ENCODE peak calls at places on chromosomes 11 and 22, in seven cellular contexts. P is CD4-positive, alpha-beta memory T cell; J is endodermal cell; Y is uterus; M is ovary; Z is mammary epithelial cell; C is pancreas. X is an unnamed sample. For H3K27me3, the result is how much of the 10 kb centered on the place peaks cover.

GRCh38 chr22:36145881-36146280 is 14.7 kb downstream of the APOL3 start:
- DNase-seq in Y (no peak), Z (no peak), P (no peak), M (no peak), J (no peak), C (no peak), X (no peak)

GRCh38 chr11:44865866-44866272 is 84.8 kb downstream of the TP53I11 start:
- DNase-seq in Y (no peak), P (no peak), C (peak), J (no peak), Z (no peak), M (no peak), X (no peak)

GRCh38 chr22:38766076-38766777 is 10.4 kb upstream of the SUN2 start:
- DNase-seq in Y (peak), P (peak), C (no peak), J (peak), M (peak), Z (peak), X (peak)

GRCh38 chr11:1553808-1554594 is 18.1 kb downstream of the DUSP8 start:
- DNase-seq in M (no peak), Z (no peak), Y (no peak), C (peak), J (peak), P (no peak), X (no peak)

GRCh38 chr11:36149538-36150242 is 139.5 kb downstream of the COMMD9 start:
- DNase-seq in Y (peak), C (peak), P (no peak), J (peak), M (peak), Z (peak), X (peak)

GRCh38 chr11:2759228-2760195 is 59.7 kb upstream of the KCNQ1OT1 start:
- DNase-seq in Y (no peak), Z (no peak), M (no peak), J (peak), C (peak), P (no peak), X (no peak)

GRCh38 chr22:43474161-43475101 is 62.6 kb downstream of the MPPED1 start:
- DNase-seq in M (no peak), Y (no peak), J (no peak), P (no peak), C (no peak), Z (no peak), X (no peak)

GRCh38 chr11:66327171-66328035 is 8.8 kb downstream of the RIN1 start:
- DNase-seq in P (no peak), Y (no peak), M (no peak), C (no peak), J (no peak), Z (peak), X (no peak)

GRCh38 chr11:58805065-58805464 is 39.4 kb downstream of the GLYATL2 start:
- DNase-seq in C (no peak), M (no peak), P (no peak), J (no peak), Z (peak), Y (no peak), X (no peak)

GRCh38 chr11:11444027-11444799 is 91.2 kb upstream of the CSNK2A3 start:
- DNase-seq in M (no peak), Z (peak), J (no peak), P (no peak), Y (no peak), C (no peak), X (no peak)

GRCh38 chr11:69918231-69918937 is 99.2 kb upstream of the FGF3 start:
- DNase-seq in Z (no peak), Y (peak), J (peak), M (no peak), C (peak), P (no peak), X (peak)

GRCh38 chr22:42343551-42344081 is 73.2 kb upstream of the TCF20 start:
- DNase-seq in Z (no peak), C (no peak), P (peak), M (no peak), J (no peak), Y (no peak), X (peak)

GRCh38 chr11:35344990-35345655 is 74.2 kb downstream of the SLC1A2 start:
- DNase-seq in Y (no peak), Z (no peak), M (no peak), P (no peak), J (no peak), C (no peak), X (no peak)

GRCh38 chr11:120343429-120343828 is 7.2 kb downstream of the ARHGEF12 start:
- DNase-seq in P (no peak), M (no peak), C (no peak), J (no peak), Y (no peak), Z (no peak), X (no peak)

GRCh38 chr11:117498791-117499190 is 171.1 kb downstream of the CEP164 start:
- DNase-seq in Y (no peak), M (no peak), Z (no peak), C (no peak), P (no peak), J (no peak), X (no peak)

GRCh38 chr11:78510025-78510596 is 64.6 kb downstream of the NARS2 start:
- DNase-seq in M (no peak), Z (no peak), Y (no peak), C (no peak), J (no peak), P (no peak), X (no peak)

GRCh38 chr11:79439893-79440450 is 858 bp downstream of the TENM4 start:
- DNase-seq in M (peak), P (no peak), Z (peak), Y (peak), C (peak), J (peak), X (peak)

DNA sequence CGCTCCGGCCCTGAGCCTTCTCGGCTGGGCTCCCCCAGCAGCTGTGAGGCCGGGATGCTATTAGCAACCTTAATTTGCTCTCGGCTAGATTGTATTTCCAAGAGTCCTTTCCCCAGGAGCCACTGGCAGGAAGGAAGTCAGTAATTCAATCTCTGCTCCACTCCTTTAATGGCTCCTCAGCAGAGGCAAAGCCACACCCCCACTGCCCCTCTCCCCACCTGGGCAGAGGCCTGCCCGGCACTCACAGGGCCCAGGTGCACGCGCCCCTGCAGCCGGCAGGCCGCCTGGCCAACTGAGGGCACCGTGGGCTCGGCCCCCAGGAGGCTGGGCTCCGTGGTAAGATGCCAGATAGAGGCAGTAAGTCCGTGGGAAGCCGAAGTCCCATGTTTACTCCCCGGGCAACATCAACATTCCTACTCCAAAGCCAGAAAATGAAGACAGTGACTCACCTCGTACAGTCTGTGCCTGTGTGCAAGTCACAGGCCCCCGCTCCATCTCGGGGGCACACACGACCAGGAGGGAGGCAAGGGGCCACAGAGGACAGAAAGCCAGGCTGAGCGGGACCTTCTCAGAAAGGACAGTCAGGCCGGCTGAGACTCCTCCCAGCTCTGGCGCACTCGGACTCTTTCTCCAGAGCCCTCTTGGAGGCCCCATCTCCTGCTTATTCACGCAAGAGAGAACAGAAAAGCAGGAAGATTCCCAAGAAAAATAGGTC is 5.1 kb downstream of the IGSF9B start:
- DNase-seq in P (no peak), C (no peak), M (no peak), Y (no peak), Z (no peak), J (peak), X (peak)
- H3K4me3 ChIP-seq in P (no peak), C (no peak), M (peak), Y (peak), Z (no peak), J (no peak), X (peak)

GRCh38 chr22:19770349-19771220 is 10.0 kb downstream of the TBX1 start:
- DNase-seq in J (no peak), M (no peak), Y (no peak), Z (no peak), C (peak), P (no peak), X (peak)
- H3K27me3 ChIP-seq in J (half or more), M (under half), Y (under half), Z (under half), C (under half), P (under half), X (half or more)

GRCh38 chr11:122093731-122094130 is 22.3 kb downstream of the BLID start:
- DNase-seq in Y (no peak), P (no peak), Z (peak), J (no peak), C (no peak), M (peak), X (no peak)
- H3K4me3 ChIP-seq in Y (no peak), P (no peak), Z (no peak), J (no peak), C (no peak), M (no peak), X (no peak)

DNA sequence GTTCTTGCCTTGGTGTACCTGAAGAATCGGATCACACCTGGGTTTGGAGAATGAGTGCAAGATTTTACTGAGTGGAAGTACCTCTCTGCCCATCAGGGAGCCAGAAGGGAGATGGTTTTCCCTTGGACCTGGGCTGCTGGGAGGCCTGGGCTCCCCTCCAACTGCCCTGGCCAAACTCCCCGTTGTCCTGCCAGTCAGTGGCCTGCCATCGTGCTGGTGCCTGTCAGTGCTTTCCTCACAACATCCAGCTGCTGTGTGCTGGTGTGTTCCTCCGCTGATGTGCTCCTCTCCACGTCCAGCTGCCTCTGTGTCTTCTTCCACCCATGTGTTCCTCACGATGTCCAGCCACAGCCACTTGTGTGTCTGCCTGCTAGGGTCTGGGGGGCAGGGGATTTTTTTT is 87.9 kb upstream of the CLPB start:
- DNase-seq in C (no peak), M (no peak), J (no peak), P (no peak), Y (no peak), Z (no peak), X (no peak)
- H3K27me3 ChIP-seq in C (under half), M (under half), J (half or more), P (under half), Y (under half), Z (under half), X (under half)

DNA sequence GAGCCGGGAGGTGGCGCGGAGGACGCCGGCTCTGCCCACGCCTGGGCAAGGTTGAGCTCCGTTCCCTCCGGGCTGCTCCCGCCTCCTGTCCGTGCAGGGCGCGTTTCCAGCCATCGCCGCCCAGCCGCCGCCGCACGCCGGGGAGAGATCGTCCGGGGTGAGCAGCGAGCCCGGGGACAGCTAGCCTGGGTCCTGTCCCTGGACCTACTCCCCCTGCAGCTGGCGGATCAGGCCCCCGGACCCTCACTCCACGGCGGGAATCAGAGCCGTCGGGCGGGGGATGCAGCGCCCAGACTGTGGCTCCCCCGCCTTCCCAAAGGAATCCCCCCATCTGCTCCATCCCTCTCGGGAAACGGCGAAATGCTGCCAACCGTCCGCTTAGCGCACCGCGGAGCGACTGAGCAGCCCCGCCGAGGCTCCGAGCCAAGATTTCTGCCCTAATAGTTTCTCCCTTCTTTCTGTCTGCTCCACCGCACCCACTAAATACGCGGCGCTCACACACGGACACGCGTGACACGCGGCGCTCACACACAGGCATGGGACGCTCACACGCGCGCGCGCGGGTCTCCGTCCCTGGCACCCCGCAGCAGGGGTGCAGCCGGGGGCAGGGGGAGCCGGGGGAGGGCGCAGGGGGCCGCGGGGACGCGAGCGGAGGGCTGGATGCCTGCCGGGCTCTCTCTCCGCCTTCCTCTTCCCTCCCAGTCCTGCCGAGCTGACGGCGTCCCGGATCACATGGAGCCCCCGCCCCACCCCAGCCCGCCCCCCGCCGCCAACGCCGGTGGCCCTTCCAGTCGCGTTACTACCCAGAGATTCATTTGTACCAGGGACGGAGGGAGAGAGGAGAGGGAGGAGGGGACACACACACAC is at the start of gene KCNJ5:
- DNase-seq in C (peak), Z (peak), Y (peak), J (peak), M (peak), P (peak), X (peak)
- H3K4me3 ChIP-seq in C (peak), Z (peak), Y (peak), J (peak), M (peak), P (no peak), X (peak)

GRCh38 chr11:64715756-64716470 is 7.1 kb downstream of the NRXN2 start:
- DNase-seq in Y (no peak), J (no peak), Z (no peak), P (no peak), M (no peak), C (no peak), X (no peak)

GRCh38 chr11:64718084-64718779 is 4.8 kb downstream of the NRXN2 start:
- DNase-seq in Z (no peak), J (no peak), C (no peak), M (no peak), Y (no peak), P (no peak), X (no peak)

GRCh38 chr11:64714664-64715063 is 8.3 kb downstream of the NRXN2 start:
- DNase-seq in Y (no peak), Z (no peak), C (no peak), M (no peak), J (no peak), P (no peak), X (no peak)

GRCh38 chr11:64717268-64717578 is 5.8 kb downstream of the NRXN2 start:
- DNase-seq in Z (no peak), C (no peak), M (no peak), J (peak), Y (no peak), P (no peak), X (no peak)

DNA sequence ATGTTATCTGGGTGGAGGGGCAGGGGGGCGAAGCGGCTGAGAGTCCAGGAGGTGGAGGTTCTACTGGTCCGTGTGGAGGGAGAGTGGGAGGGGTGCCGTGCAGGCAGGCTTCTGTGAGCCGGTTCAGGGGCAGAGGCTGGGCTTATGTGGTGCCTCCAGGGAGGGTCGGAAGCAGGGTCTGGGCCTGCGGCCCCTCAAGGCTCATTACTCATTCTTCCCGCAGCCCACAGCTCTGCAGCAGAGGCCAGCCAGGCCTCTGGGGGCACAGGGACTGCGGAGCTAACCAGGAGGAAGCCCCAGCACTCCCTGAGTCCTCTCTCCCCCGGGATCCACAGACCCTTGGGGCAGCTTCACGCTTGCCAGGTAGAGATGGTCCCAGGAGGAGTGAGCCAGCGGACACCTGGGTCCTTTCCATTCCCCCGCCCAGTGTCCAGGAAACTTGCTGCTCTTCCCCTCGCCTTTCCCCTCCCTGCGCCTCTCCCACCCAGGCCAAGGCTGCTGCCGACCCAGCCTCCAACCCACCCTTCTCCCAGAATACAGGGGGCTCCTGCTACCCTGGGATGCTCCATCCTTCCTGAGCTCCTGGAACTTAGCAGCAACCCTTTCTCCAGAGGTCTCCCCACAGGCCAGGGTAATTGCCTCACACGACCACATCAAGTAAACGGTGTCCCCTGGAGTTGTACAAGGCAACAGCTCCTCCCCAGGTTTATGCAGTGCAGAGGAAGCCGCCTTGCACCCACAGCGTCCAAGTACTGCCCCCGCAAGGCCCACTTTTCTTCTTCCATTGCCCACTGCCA is 6.3 kb downstream of the NRXN2 start:
- DNase-seq in C (no peak), J (no peak), M (no peak), Z (no peak), Y (no peak), P (no peak), X (peak)
- H3K27me3 ChIP-seq in C (under half), J (half or more), M (under half), Z (under half), Y (under half), P (under half), X (under half)

GRCh38 chr11:72102162-72102561 is 935 bp downstream of the LAMTOR1 start:
- DNase-seq in Y (no peak), Z (no peak), C (no peak), J (no peak), M (no peak), P (no peak), X (no peak)

GRCh38 chr11:72105888-72106287 is at the start of gene TOMT:
- DNase-seq in P (no peak), Y (no peak), Z (no peak), M (no peak), C (no peak), J (no peak), X (no peak)

GRCh38 chr11:72102631-72102945 is 509 bp downstream of the LAMTOR1 start:
- DNase-seq in P (no peak), Y (no peak), C (no peak), Z (no peak), M (no peak), J (no peak), X (no peak)

GRCh38 chr11:72102946-72103753 is at the start of gene LAMTOR1:
- DNase-seq in M (peak), Y (peak), Z (peak), C (peak), J (peak), P (peak), X (peak)

GRCh38 chr11:72103754-72104167 is 664 bp upstream of the LAMTOR1 start:
- DNase-seq in J (no peak), Y (no peak), M (no peak), P (no peak), C (no peak), Z (no peak), X (no peak)
- H3K4me3 ChIP-seq in J (peak), Y (peak), M (peak), P (peak), C (no peak), Z (no peak), X (peak)

GRCh38 chr11:123362941-123363340 is 67.1 kb upstream of the GRAMD1B start:
- DNase-seq in Y (no peak), J (no peak), P (no peak), Z (no peak), M (no peak), C (no peak), X (no peak)
- H3K27me3 ChIP-seq in Y (under half), J (half or more), P (under half), Z (under half), M (under half), C (under half), X (under half)